ENCODE peak calls at places on chromosome X, in eight cellular contexts. W is endothelial cell, Z is AG09319, L is AG09309, B is coronary artery, J is tibial nerve, F is HFF-Myc, V is K562. G is an unnamed sample.
A peak's percentile ranks its signal among the peaks of the same experiment; 100 is the strongest.

GRCh38 chrX:45421806-45422205 is 221.1 kb upstream of the DIPK2B start:
- DNase-seq in W (no peak), Z (no peak), L (no peak), B (no peak), J (no peak), F (no peak), V (no peak), G (no peak)

GRCh38 chrX:111615227-111615626 is 65.7 kb upstream of the ALG13 start:
- DNase-seq in W (no peak), Z (no peak), L (no peak), B (no peak), J (no peak), F (no peak), V (no peak), G (peak; percentile 1)

GRCh38 chrX:150018931-150019331 is 80.6 kb upstream of the EOLA2 start:
- DNase-seq in W (no peak), Z (peak; percentile 14), L (peak; percentile 27), B (no peak), J (no peak), F (no peak), V (no peak), G (no peak)

GRCh38 chrX:11667286-11667685 is 1.6 kb upstream of the ARHGAP6 start:
- DNase-seq in W (no peak), Z (no peak), L (no peak), B (no peak), J (no peak), F (no peak), V (no peak), G (no peak)

GRCh38 chrX:132217203-132218073 is 1.8 kb downstream of the RAP2C start:
- DNase-seq in W (peak; percentile 72), Z (peak; percentile 49), L (no peak), B (peak; percentile 79), J (peak; percentile 17), F (no peak), V (peak; percentile 68), G (peak; percentile 81)

GRCh38 chrX:18617351-18617750 is 54.6 kb downstream of the RS1 start:
- DNase-seq in W (no peak), Z (no peak), L (no peak), B (no peak), J (no peak), F (peak; percentile 10), V (no peak), G (peak; percentile 87)

GRCh38 chrX:110394653-110395052 is 36.0 kb downstream of the RTL9 start:
- DNase-seq in W (no peak), Z (no peak), L (no peak), B (no peak), J (no peak), F (peak; percentile 68), V (peak; percentile 27), G (peak; percentile 84)

GRCh38 chrX:13597928-13598327 is 28.5 kb downstream of the EGFL6 start:
- DNase-seq in W (no peak), Z (peak; percentile 57), L (no peak), B (no peak), J (no peak), F (no peak), V (no peak), G (no peak)

GRCh38 chrX:120302434-120302833 is 8.8 kb downstream of the TMEM255A start:
- DNase-seq in W (no peak), Z (no peak), L (no peak), B (no peak), J (no peak), F (no peak), V (no peak), G (peak; percentile 3)

GRCh38 chrX:136157187-136157586 is 9.9 kb downstream of the FHL1 start:
- DNase-seq in W (no peak), Z (no peak), L (no peak), B (no peak), J (no peak), F (no peak), V (no peak), G (no peak)

GRCh38 chrX:103329991-103330390 is at the start of gene TCEAL7:
- DNase-seq in W (no peak), Z (peak; percentile 4), L (no peak), B (no peak), J (no peak), F (no peak), V (no peak), G (no peak)

GRCh38 chrX:48489892-48490291 is 13.9 kb downstream of the FTSJ1 start:
- DNase-seq in W (no peak), Z (no peak), L (no peak), B (no peak), J (no peak), F (no peak), V (no peak), G (peak; percentile 82)

GRCh38 chrX:139203681-139204575 is 326.6 kb upstream of the F9 start:
- DNase-seq in W (peak; percentile 35), Z (no peak), L (no peak), B (no peak), J (no peak), F (no peak), V (peak; percentile 21), G (peak; percentile 30)

GRCh38 chrX:150940844-150941495 is 42.2 kb upstream of the HMGB3 start:
- DNase-seq in W (no peak), Z (no peak), L (no peak), B (no peak), J (no peak), F (no peak), V (peak; percentile 11), G (no peak)

GRCh38 chrX:73683236-73683859 is 120.4 kb downstream of the CHIC1 start:
- DNase-seq in W (no peak), Z (peak; percentile 3), L (peak; percentile 2), B (no peak), J (no peak), F (no peak), V (no peak), G (peak; percentile 6)

GRCh38 chrX:124033821-124034220 is 72.3 kb downstream of the STAG2 start:
- DNase-seq in W (no peak), Z (no peak), L (no peak), B (no peak), J (no peak), F (peak; percentile 3), V (no peak), G (peak; percentile 8)

GRCh38 chrX:117215683-117216082 is 752.9 kb upstream of the CT83 start:
- DNase-seq in W (no peak), Z (no peak), L (no peak), B (no peak), J (no peak), F (no peak), V (no peak), G (no peak)

GRCh38 chrX:11666180-11666579 is 460 bp upstream of the ARHGAP6 start:
- DNase-seq in W (peak; percentile 2), Z (no peak), L (no peak), B (no peak), J (no peak), F (no peak), V (no peak), G (no peak)

GRCh38 chrX:72467171-72467570 is 105.5 kb downstream of the HDAC8 start:
- DNase-seq in W (no peak), Z (no peak), L (no peak), B (no peak), J (no peak), F (no peak), V (no peak), G (no peak)

GRCh38 chrX:45063319-45064095 is 137.2 kb downstream of the DIPK2B start:
- DNase-seq in W (no peak), Z (no peak), L (no peak), B (no peak), J (no peak), F (no peak), V (no peak), G (peak; percentile 76)

GRCh38 chrX:46588263-46588662 is 14.7 kb downstream of the CHST7 start:
- DNase-seq in W (no peak), Z (no peak), L (no peak), B (no peak), J (peak; percentile 25), F (no peak), V (no peak), G (peak; percentile 48)

GRCh38 chrX:94401426-94401825 is 727.4 kb downstream of the FAM133A start:
- DNase-seq in W (no peak), Z (no peak), L (no peak), B (no peak), J (no peak), F (no peak), V (no peak), G (peak; percentile 44)

GRCh38 chrX:13152511-13152868 is 108.1 kb upstream of the FAM9C start:
- DNase-seq in W (no peak), Z (no peak), L (no peak), B (no peak), J (no peak), F (no peak), V (no peak), G (no peak)

GRCh38 chrX:143648705-143649104 is 12.8 kb upstream of the SLITRK4 start:
- DNase-seq in W (peak; percentile 12), Z (no peak), L (no peak), B (no peak), J (no peak), F (no peak), V (no peak), G (peak; percentile 31)
- TF ChIP-seq CTCF in W (no peak), Z (no peak), L (no peak), B (no peak), J (no peak), F (no peak), V (no peak), G (peak; percentile 16)

DNA sequence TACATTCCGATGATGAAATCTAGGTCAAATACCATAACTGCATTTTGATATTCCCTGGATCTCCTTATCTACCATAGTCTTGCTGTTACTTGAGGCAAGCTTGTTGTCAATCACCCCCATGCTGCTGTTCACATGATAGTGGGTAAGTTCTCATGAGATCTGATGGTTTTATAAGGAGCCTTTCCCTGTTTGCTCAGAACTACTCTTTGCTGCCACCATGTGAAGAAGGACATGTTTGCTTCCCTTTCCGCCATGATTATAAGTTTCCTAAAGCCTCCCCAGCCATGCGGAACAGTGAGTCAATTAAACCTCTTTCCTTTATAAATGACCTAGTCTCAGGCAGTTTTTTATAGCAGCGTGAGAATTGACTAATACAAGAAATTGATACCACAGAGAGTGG is 432.0 kb downstream of the GLUD2 start:
- DNase-seq in W (no peak), Z (no peak), L (no peak), B (no peak), J (no peak), F (no peak), V (no peak), G (peak; percentile 3)
- TF ChIP-seq CTCF in W (no peak), Z (no peak), L (no peak), B (no peak), J (no peak), F (no peak), V (no peak), G (peak; percentile 6)

DNA sequence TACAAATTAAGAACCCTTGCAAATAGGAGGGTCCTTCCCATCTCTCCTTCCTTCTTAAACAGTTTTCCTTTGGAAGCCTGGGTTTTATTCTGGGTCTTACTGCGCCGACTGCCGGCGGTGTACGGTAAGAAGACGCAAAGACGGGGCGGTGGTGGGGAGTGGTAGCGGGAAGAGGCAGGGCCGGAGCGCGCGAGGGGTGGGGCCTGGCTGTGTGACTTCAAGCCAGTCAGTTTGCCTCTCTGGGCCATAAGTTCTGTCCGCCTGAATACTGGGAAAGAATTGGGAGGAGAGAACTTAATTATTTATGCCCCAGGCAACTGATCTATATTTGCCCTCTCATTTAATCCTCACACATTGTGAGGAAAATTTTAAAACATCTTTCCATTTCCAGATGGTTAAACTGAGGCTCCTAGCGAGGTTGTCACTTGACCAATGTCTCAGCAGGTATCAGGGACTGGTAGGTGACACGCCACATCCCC is 726 bp upstream of the KANTR start:
- DNase-seq in W (peak; percentile 73), Z (peak; percentile 24), L (no peak), B (peak; percentile 88), J (peak; percentile 64), F (no peak), V (peak; percentile 71), G (peak; percentile 85)
- TF ChIP-seq CTCF in W (peak; percentile 26), Z (peak; percentile 55), L (peak; percentile 67), B (no peak), J (peak; percentile 63), F (peak; percentile 48), V (peak; percentile 65), G (peak; percentile 50)

GRCh38 chrX:41047878-41048534 is 37.2 kb upstream of the USP9X start:
- DNase-seq in W (no peak), Z (no peak), L (no peak), B (no peak), J (no peak), F (no peak), V (peak; percentile 33), G (no peak)
- TF ChIP-seq CTCF in W (no peak), Z (no peak), L (no peak), B (no peak), J (no peak), F (no peak), V (no peak), G (no peak)